ENCODE peak calls at places on chromosome 1, in five cellular contexts. R is GM06990, H is HAP-1, Z is sigmoid colon, G is cardiac fibroblast. O is an unnamed sample.

GRCh38 chr1:200365897-200366426 is 43.9 kb downstream of the ZNF281 start:
- DNase-seq in G (no peak), R (no peak), Z (no peak), H (no peak), O (no peak)

GRCh38 chr1:206578115-206578935 is 33.9 kb downstream of the EIF2D start:
- DNase-seq in G (no peak), R (peak), H (no peak), Z (no peak), O (no peak)

GRCh38 chr1:28026329-28026728 is 62.1 kb downstream of the EYA3 start:
- DNase-seq in G (no peak), Z (no peak), H (no peak), R (no peak), O (no peak)

GRCh38 chr1:87203890-87204289 is 124.8 kb upstream of the LMO4 start:
- DNase-seq in H (no peak), Z (no peak), R (no peak), G (peak), O (no peak)

GRCh38 chr1:46193984-46194570 is 4.2 kb downstream of the POMGNT1 start:
- DNase-seq in Z (no peak), H (no peak), R (no peak), G (no peak), O (no peak)

GRCh38 chr1:48439380-48439779 is 32.6 kb downstream of the SPATA6 start:
- DNase-seq in Z (no peak), R (no peak), G (no peak), H (no peak), O (no peak)

GRCh38 chr1:225460737-225461532 is 33.1 kb upstream of the LBR start:
- DNase-seq in G (no peak), H (no peak), R (no peak), Z (peak), O (no peak)

GRCh38 chr1:42586016-42586415 is 72.2 kb upstream of the PPIH start:
- DNase-seq in Z (no peak), R (peak), G (no peak), H (no peak), O (no peak)

GRCh38 chr1:12411098-12411497 is 181.3 kb downstream of the VPS13D start:
- DNase-seq in H (no peak), R (no peak), G (no peak), Z (no peak), O (no peak)

GRCh38 chr1:63122051-63122450 is 200.3 kb upstream of the FOXD3 start:
- DNase-seq in R (no peak), H (no peak), Z (no peak), G (no peak), O (no peak)

GRCh38 chr1:181424786-181425403 is 58.4 kb upstream of the CACNA1E start:
- DNase-seq in R (peak), Z (peak), G (peak), H (peak), O (peak)

GRCh38 chr1:174040387-174040786 is 18.2 kb upstream of the RC3H1 start:
- DNase-seq in R (no peak), H (no peak), G (peak), Z (no peak), O (no peak)

GRCh38 chr1:196409586-196409985 is 198.7 kb downstream of the KCNT2 start:
- DNase-seq in G (no peak), Z (no peak), R (no peak), H (no peak), O (no peak)

GRCh38 chr1:118185083-118185899 is at the start of gene SPAG17:
- DNase-seq in Z (no peak), H (peak), R (no peak), G (peak), O (peak)

GRCh38 chr1:184456189-184456588 is 69.4 kb downstream of the C1orf21 start:
- DNase-seq in R (peak), Z (no peak), G (no peak), H (no peak), O (no peak)

GRCh38 chr1:96157101-96157500 is 564.5 kb upstream of the PTBP2 start:
- DNase-seq in R (no peak), Z (no peak), G (no peak), H (peak), O (no peak)

GRCh38 chr1:147647796-147648633 is 22.3 kb downstream of the ACP6 start:
- DNase-seq in Z (no peak), H (no peak), R (no peak), G (no peak), O (no peak)

GRCh38 chr1:53070621-53071020 is 8.6 kb downstream of the PODN start:
- DNase-seq in Z (peak), G (no peak), R (no peak), H (peak), O (no peak)

GRCh38 chr1:156489166-156489934 is 11.2 kb downstream of the MEF2D start:
- DNase-seq in G (no peak), H (no peak), Z (peak), R (peak), O (no peak)

GRCh38 chr1:30904962-30905335 is 3.6 kb downstream of the SDC3 start:
- DNase-seq in Z (peak), R (no peak), G (no peak), H (no peak), O (no peak)

GRCh38 chr1:238639861-238640260 is 746.5 kb upstream of the CHRM3 start:
- DNase-seq in G (no peak), Z (no peak), R (no peak), H (no peak), O (no peak)

GRCh38 chr1:212974735-212975606 is 24.6 kb downstream of the VASH2 start:
- DNase-seq in R (no peak), H (no peak), Z (peak), G (no peak), O (no peak)

GRCh38 chr1:180267211-180267561 is 37.1 kb downstream of the LHX4 start:
- DNase-seq in H (no peak), R (no peak), G (no peak), Z (peak), O (no peak)

GRCh38 chr1:180267761-180268555 is 37.9 kb downstream of the LHX4 start:
- DNase-seq in G (no peak), R (no peak), H (no peak), Z (peak), O (no peak)

GRCh38 chr1:180269848-180270766 is 40.0 kb downstream of the LHX4 start:
- DNase-seq in R (no peak), G (no peak), Z (peak), H (no peak), O (peak)

GRCh38 chr1:180266275-180267210 is 36.5 kb downstream of the LHX4 start:
- DNase-seq in Z (no peak), R (no peak), H (no peak), G (no peak), O (no peak)

GRCh38 chr1:180268556-180269044 is 38.5 kb downstream of the LHX4 start:
- DNase-seq in H (no peak), R (no peak), Z (no peak), G (no peak), O (no peak)
- H3K4me3 ChIP-seq in H (no peak), R (no peak), Z (no peak), G (no peak), O (no peak)

DNA sequence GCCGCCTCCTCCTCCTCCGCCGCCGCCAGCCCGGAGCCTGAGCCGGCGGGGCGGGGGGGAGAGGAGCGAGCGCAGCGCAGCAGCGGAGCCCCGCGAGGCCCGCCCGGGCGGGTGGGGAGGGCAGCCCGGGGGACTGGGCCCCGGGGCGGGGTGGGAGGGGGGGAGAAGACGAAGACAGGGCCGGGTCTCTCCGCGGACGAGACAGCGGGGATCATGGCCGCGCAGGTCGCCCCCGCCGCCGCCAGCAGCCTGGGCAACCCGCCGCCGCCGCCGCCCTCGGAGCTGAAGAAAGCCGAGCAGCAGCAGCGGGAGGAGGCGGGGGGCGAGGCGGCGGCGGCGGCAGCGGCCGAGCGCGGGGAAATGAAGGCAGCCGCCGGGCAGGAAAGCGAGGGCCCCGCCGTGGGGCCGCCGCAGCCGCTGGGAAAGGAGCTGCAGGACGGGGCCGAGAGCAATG is 403 bp downstream of the ARID1A start:
- DNase-seq in H (peak), Z (peak), G (no peak), R (no peak), O (no peak)
- H3K4me3 ChIP-seq in H (peak), Z (peak), G (peak), R (peak), O (peak)

DNA sequence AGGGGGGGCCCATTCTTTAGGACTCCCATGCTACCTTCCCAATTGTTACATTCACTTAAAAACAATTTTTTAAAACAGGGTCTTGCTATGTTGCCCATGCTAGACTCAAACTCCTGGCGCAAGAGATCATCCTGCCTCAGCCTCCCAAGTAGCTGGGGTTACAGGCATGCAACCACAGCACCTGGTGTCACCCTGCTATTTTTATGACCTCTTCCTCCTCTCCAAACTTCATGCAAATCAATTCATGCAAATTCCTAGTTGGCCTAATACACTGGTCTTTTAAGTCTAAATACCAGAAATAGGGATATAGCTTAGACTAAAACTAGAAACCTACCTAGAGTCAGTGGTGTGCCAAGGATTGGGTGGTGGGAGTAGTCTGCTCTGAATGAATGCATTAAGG is 30.1 kb downstream of the CDKN2C start:
- DNase-seq in R (peak), G (no peak), H (no peak), Z (no peak), O (no peak)
- H3K4me3 ChIP-seq in R (no peak), G (no peak), H (no peak), Z (no peak), O (no peak)

GRCh38 chr1:17185485-17185860 is 19.5 kb upstream of the PADI1 start:
- DNase-seq in G (no peak), H (no peak), Z (no peak), R (no peak), O (no peak)

GRCh38 chr1:17184822-17185484 is 20.0 kb upstream of the PADI1 start:
- DNase-seq in Z (no peak), H (no peak), R (no peak), G (no peak), O (no peak)

GRCh38 chr1:17187065-17187464 is 17.9 kb upstream of the PADI1 start:
- DNase-seq in Z (peak), G (no peak), R (no peak), H (no peak), O (no peak)

GRCh38 chr1:17188217-17188616 is 16.7 kb upstream of the PADI1 start:
- DNase-seq in Z (no peak), R (no peak), G (no peak), H (no peak), O (no peak)

DNA sequence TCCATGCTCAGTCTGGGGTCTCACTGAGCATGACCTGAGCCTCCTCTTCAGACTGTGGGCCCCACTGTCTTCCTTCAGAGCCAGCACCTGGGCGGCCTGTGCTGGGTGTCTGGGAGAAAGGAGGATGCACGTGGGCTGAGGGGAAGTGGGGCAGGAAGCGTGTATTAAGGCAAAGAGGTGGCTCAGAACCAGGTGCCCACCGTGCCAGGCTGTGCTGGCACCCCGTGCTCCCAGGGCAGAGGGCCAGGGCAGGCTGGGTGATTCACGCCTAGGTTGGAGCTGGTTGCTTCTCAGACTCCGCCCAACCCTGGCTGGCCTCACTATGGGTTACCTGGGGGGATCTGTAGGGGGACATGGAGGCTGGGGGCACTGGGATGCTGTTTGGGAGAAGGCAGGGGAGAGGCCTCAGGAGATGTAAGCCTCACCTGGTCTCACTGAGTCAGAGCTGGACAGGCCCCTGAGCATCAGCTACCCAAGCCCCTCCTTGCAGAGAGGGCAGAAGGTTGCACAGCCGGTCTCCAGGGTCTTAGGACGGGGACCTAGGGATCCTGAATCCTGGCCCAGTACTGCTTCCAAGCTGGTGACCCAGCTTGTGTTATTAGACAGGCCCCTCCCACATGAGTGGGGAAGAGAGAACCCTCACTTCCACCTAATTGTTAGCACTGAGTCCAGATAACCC is 18.6 kb upstream of the PADI1 start:
- DNase-seq in R (no peak), Z (peak), G (no peak), H (no peak), O (no peak)
- H3K4me3 ChIP-seq in R (no peak), Z (no peak), G (no peak), H (no peak), O (no peak)

GRCh38 chr1:8723010-8723409 is 94.4 kb downstream of the RERE start:
- DNase-seq in R (no peak), G (no peak), Z (no peak), H (no peak), O (no peak)
- H3K4me3 ChIP-seq in R (no peak), G (no peak), Z (no peak), H (no peak), O (no peak)

GRCh38 chr1:37849480-37849879 is 9.9 kb downstream of the MTF1 start:
- DNase-seq in H (no peak), G (no peak), R (no peak), Z (no peak), O (no peak)

GRCh38 chr1:37846634-37847339 is 12.6 kb downstream of the MTF1 start:
- DNase-seq in G (no peak), H (no peak), R (no peak), Z (no peak), O (no peak)

GRCh38 chr1:37845781-37846180 is 13.6 kb downstream of the MTF1 start:
- DNase-seq in Z (no peak), H (no peak), G (peak), R (no peak), O (no peak)

GRCh38 chr1:37841652-37842051 is 17.7 kb downstream of the MTF1 start:
- DNase-seq in G (no peak), R (no peak), H (no peak), Z (no peak), O (no peak)

DNA sequence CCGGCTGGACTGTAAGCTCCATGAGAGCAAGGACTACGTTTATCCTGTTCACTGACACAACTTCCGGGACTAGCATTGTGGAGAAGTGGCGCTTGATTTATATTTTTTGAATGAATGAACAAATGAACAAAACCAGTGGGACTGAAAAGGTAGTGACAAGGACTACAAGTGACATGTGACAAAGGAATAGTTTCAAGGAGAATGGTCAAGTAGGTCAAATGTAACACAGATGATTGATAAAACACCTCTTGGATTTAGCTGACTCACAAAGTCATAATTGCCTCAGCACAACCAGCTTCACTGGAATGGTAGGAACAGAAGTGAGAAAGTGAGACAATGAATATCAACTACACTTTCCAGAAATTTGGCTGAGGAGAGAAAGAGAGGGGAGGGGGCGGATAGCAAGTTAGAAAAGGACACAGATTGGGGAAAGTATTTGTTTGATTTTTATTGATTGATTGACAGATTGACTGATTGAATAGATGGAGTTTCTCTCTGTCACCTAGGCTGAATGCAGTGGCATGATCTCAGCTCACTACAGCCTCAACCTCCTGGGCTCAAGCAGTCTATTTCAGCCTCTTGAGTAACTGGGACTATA is 14.2 kb downstream of the MTF1 start:
- DNase-seq in R (no peak), H (no peak), G (no peak), Z (no peak), O (no peak)
- H3K4me3 ChIP-seq in R (no peak), H (no peak), G (no peak), Z (no peak), O (no peak)

GRCh38 chr1:41103761-41104160 is 82.2 kb upstream of the SLFNL1 start:
- DNase-seq in G (no peak), H (no peak), Z (no peak), R (no peak), O (no peak)

GRCh38 chr1:41110721-41111120 is 89.2 kb upstream of the SLFNL1 start:
- DNase-seq in G (no peak), H (no peak), Z (no peak), R (no peak), O (no peak)

GRCh38 chr1:41108696-41109284 is 87.3 kb upstream of the SLFNL1 start:
- DNase-seq in Z (peak), R (no peak), G (peak), H (no peak), O (no peak)

GRCh38 chr1:41109316-41110263 is 88.1 kb upstream of the SLFNL1 start:
- DNase-seq in Z (peak), G (peak), R (no peak), H (no peak), O (no peak)
- H3K4me3 ChIP-seq in Z (peak), G (no peak), R (no peak), H (no peak), O (no peak)